ENCODE peak calls at places on chromosomes 11 and 22, in seven cellular contexts. One of them, this sample, is unnamed.

GRCh38 chr22:34976474-34976873 is 89.5 kb upstream of the ISX start:
- DNase-seq in activated effector memory CD4-positive, alpha-beta T cell treated with anti-CD3 and anti-CD28 coated beads, Interleukin-2, amount 50 U/mL, for 16 hours: no peak
- DNase-seq in foreskin fibroblast: no peak
- DNase-seq in kidney epithelial cell: no peak
- DNase-seq in right lobe of liver: no peak
- DNase-seq in PC-3: no peak
- DNase-seq in IMR-90: no peak
- DNase-seq in this sample: no peak

GRCh38 chr22:49704345-49705215 is 123.1 kb downstream of the BRD1 start:
- DNase-seq in activated effector memory CD4-positive, alpha-beta T cell treated with anti-CD3 and anti-CD28 coated beads, Interleukin-2, amount 50 U/mL, for 16 hours: peak; percentile 52
- DNase-seq in foreskin fibroblast: no peak
- DNase-seq in kidney epithelial cell: no peak
- DNase-seq in right lobe of liver: no peak
- DNase-seq in PC-3: no peak
- DNase-seq in IMR-90: no peak
- DNase-seq in this sample: no peak

GRCh38 chr22:45888221-45889092 is 88.5 kb downstream of the WNT7B start:
- DNase-seq in activated effector memory CD4-positive, alpha-beta T cell treated with anti-CD3 and anti-CD28 coated beads, Interleukin-2, amount 50 U/mL, for 16 hours: no peak
- DNase-seq in foreskin fibroblast: no peak
- DNase-seq in kidney epithelial cell: no peak
- DNase-seq in right lobe of liver: peak; percentile 50
- DNase-seq in PC-3: no peak
- DNase-seq in IMR-90: no peak
- DNase-seq in this sample: no peak

GRCh38 chr11:20599424-20600346 is at the start of gene SLC6A5:
- DNase-seq in activated effector memory CD4-positive, alpha-beta T cell treated with anti-CD3 and anti-CD28 coated beads, Interleukin-2, amount 50 U/mL, for 16 hours: no peak
- DNase-seq in foreskin fibroblast: peak; percentile 10
- DNase-seq in kidney epithelial cell: no peak
- DNase-seq in right lobe of liver: peak; percentile 68
- DNase-seq in PC-3: peak; percentile 33
- DNase-seq in IMR-90: peak; percentile 19
- DNase-seq in this sample: no peak

GRCh38 chr11:120608760-120609211 is 97.2 kb downstream of the GRIK4 start:
- DNase-seq in activated effector memory CD4-positive, alpha-beta T cell treated with anti-CD3 and anti-CD28 coated beads, Interleukin-2, amount 50 U/mL, for 16 hours: no peak
- DNase-seq in foreskin fibroblast: peak; percentile 23
- DNase-seq in kidney epithelial cell: no peak
- DNase-seq in right lobe of liver: no peak
- DNase-seq in PC-3: no peak
- DNase-seq in IMR-90: no peak
- DNase-seq in this sample: no peak

GRCh38 chr22:37163618-37164534 is 14.2 kb upstream of the IL2RB start:
- DNase-seq in activated effector memory CD4-positive, alpha-beta T cell treated with anti-CD3 and anti-CD28 coated beads, Interleukin-2, amount 50 U/mL, for 16 hours: peak; percentile 82
- DNase-seq in foreskin fibroblast: no peak
- DNase-seq in kidney epithelial cell: no peak
- DNase-seq in right lobe of liver: no peak
- DNase-seq in PC-3: no peak
- DNase-seq in IMR-90: no peak
- DNase-seq in this sample: no peak

GRCh38 chr11:72223615-72224586 is 666 bp upstream of the INPPL1 start:
- DNase-seq in activated effector memory CD4-positive, alpha-beta T cell treated with anti-CD3 and anti-CD28 coated beads, Interleukin-2, amount 50 U/mL, for 16 hours: peak; percentile 89
- DNase-seq in foreskin fibroblast: peak; percentile 42
- DNase-seq in kidney epithelial cell: no peak
- DNase-seq in right lobe of liver: peak; percentile 83
- DNase-seq in PC-3: peak; percentile 60
- DNase-seq in IMR-90: peak; percentile 56
- DNase-seq in this sample: peak; percentile 95

GRCh38 chr11:33438311-33438710 is 181.1 kb downstream of the HIPK3 start:
- DNase-seq in activated effector memory CD4-positive, alpha-beta T cell treated with anti-CD3 and anti-CD28 coated beads, Interleukin-2, amount 50 U/mL, for 16 hours: no peak
- DNase-seq in foreskin fibroblast: no peak
- DNase-seq in kidney epithelial cell: no peak
- DNase-seq in right lobe of liver: no peak
- DNase-seq in PC-3: no peak
- DNase-seq in IMR-90: no peak
- DNase-seq in this sample: no peak

GRCh38 chr11:70456921-70457532 is 58.7 kb downstream of the CTTN start:
- DNase-seq in activated effector memory CD4-positive, alpha-beta T cell treated with anti-CD3 and anti-CD28 coated beads, Interleukin-2, amount 50 U/mL, for 16 hours: no peak
- DNase-seq in foreskin fibroblast: peak; percentile 20
- DNase-seq in kidney epithelial cell: peak; percentile 25
- DNase-seq in right lobe of liver: no peak
- DNase-seq in PC-3: peak; percentile 26
- DNase-seq in IMR-90: peak; percentile 31
- DNase-seq in this sample: no peak

GRCh38 chr11:130129922-130130321 is 29.7 kb upstream of the ST14 start:
- DNase-seq in activated effector memory CD4-positive, alpha-beta T cell treated with anti-CD3 and anti-CD28 coated beads, Interleukin-2, amount 50 U/mL, for 16 hours: no peak
- DNase-seq in foreskin fibroblast: no peak
- DNase-seq in kidney epithelial cell: no peak
- DNase-seq in right lobe of liver: no peak
- DNase-seq in PC-3: no peak
- DNase-seq in IMR-90: no peak
- DNase-seq in this sample: no peak

GRCh38 chr11:69127091-69127850 is 28.5 kb upstream of the SMIM38 start:
- DNase-seq in activated effector memory CD4-positive, alpha-beta T cell treated with anti-CD3 and anti-CD28 coated beads, Interleukin-2, amount 50 U/mL, for 16 hours: no peak
- DNase-seq in foreskin fibroblast: no peak
- DNase-seq in kidney epithelial cell: no peak
- DNase-seq in right lobe of liver: no peak
- DNase-seq in PC-3: no peak
- DNase-seq in IMR-90: no peak
- DNase-seq in this sample: no peak

GRCh38 chr22:30882974-30883533 is 85.5 kb downstream of the MORC2 start:
- DNase-seq in activated effector memory CD4-positive, alpha-beta T cell treated with anti-CD3 and anti-CD28 coated beads, Interleukin-2, amount 50 U/mL, for 16 hours: no peak
- DNase-seq in foreskin fibroblast: no peak
- DNase-seq in kidney epithelial cell: no peak
- DNase-seq in right lobe of liver: peak; percentile 43
- DNase-seq in PC-3: no peak
- DNase-seq in IMR-90: no peak
- DNase-seq in this sample: no peak

GRCh38 chr11:131868769-131869482 is 498.5 kb downstream of the NTM start:
- DNase-seq in activated effector memory CD4-positive, alpha-beta T cell treated with anti-CD3 and anti-CD28 coated beads, Interleukin-2, amount 50 U/mL, for 16 hours: no peak
- DNase-seq in foreskin fibroblast: no peak
- DNase-seq in kidney epithelial cell: no peak
- DNase-seq in right lobe of liver: no peak
- DNase-seq in PC-3: no peak
- DNase-seq in IMR-90: peak; percentile 41
- DNase-seq in this sample: no peak

GRCh38 chr22:25081409-25081824 is 118.2 kb upstream of the CRYBB3 start:
- DNase-seq in activated effector memory CD4-positive, alpha-beta T cell treated with anti-CD3 and anti-CD28 coated beads, Interleukin-2, amount 50 U/mL, for 16 hours: peak; percentile 74
- DNase-seq in foreskin fibroblast: peak; percentile 7
- DNase-seq in kidney epithelial cell: no peak
- DNase-seq in right lobe of liver: no peak
- DNase-seq in PC-3: peak; percentile 33
- DNase-seq in IMR-90: peak; percentile 4
- DNase-seq in this sample: no peak

GRCh38 chr11:131095501-131096185 is 179.4 kb upstream of the SNX19 start:
- DNase-seq in activated effector memory CD4-positive, alpha-beta T cell treated with anti-CD3 and anti-CD28 coated beads, Interleukin-2, amount 50 U/mL, for 16 hours: no peak
- DNase-seq in foreskin fibroblast: no peak
- DNase-seq in kidney epithelial cell: no peak
- DNase-seq in right lobe of liver: no peak
- DNase-seq in PC-3: no peak
- DNase-seq in IMR-90: no peak
- DNase-seq in this sample: no peak

GRCh38 chr11:25981998-25982397 is 349.9 kb upstream of the ANO3 start:
- DNase-seq in activated effector memory CD4-positive, alpha-beta T cell treated with anti-CD3 and anti-CD28 coated beads, Interleukin-2, amount 50 U/mL, for 16 hours: no peak
- DNase-seq in foreskin fibroblast: peak; percentile 69
- DNase-seq in kidney epithelial cell: peak; percentile 14
- DNase-seq in right lobe of liver: no peak
- DNase-seq in PC-3: peak; percentile 68
- DNase-seq in IMR-90: peak; percentile 77
- DNase-seq in this sample: no peak

GRCh38 chr11:120229451-120230424 is 10.2 kb upstream of the POU2F3 start:
- DNase-seq in activated effector memory CD4-positive, alpha-beta T cell treated with anti-CD3 and anti-CD28 coated beads, Interleukin-2, amount 50 U/mL, for 16 hours: no peak
- DNase-seq in foreskin fibroblast: no peak
- DNase-seq in kidney epithelial cell: no peak
- DNase-seq in right lobe of liver: no peak
- DNase-seq in PC-3: peak; percentile 64
- DNase-seq in IMR-90: peak; percentile 29
- DNase-seq in this sample: no peak

GRCh38 chr11:26578998-26579635 is 7.1 kb upstream of the MUC15 start:
- DNase-seq in activated effector memory CD4-positive, alpha-beta T cell treated with anti-CD3 and anti-CD28 coated beads, Interleukin-2, amount 50 U/mL, for 16 hours: no peak
- DNase-seq in foreskin fibroblast: peak; percentile 77
- DNase-seq in kidney epithelial cell: no peak
- DNase-seq in right lobe of liver: no peak
- DNase-seq in PC-3: peak; percentile 24
- DNase-seq in IMR-90: no peak
- DNase-seq in this sample: no peak

GRCh38 chr22:37784829-37785495 is 22.8 kb upstream of the GCAT start:
- DNase-seq in activated effector memory CD4-positive, alpha-beta T cell treated with anti-CD3 and anti-CD28 coated beads, Interleukin-2, amount 50 U/mL, for 16 hours: no peak
- DNase-seq in foreskin fibroblast: no peak
- DNase-seq in kidney epithelial cell: no peak
- DNase-seq in right lobe of liver: no peak
- DNase-seq in PC-3: peak; percentile 66
- DNase-seq in IMR-90: no peak
- DNase-seq in this sample: no peak

GRCh38 chr11:94183886-94184264 is 55.2 kb downstream of the PANX1 start:
- DNase-seq in activated effector memory CD4-positive, alpha-beta T cell treated with anti-CD3 and anti-CD28 coated beads, Interleukin-2, amount 50 U/mL, for 16 hours: no peak
- DNase-seq in foreskin fibroblast: no peak
- DNase-seq in kidney epithelial cell: peak; percentile 31
- DNase-seq in right lobe of liver: peak; percentile 57
- DNase-seq in PC-3: peak; percentile 89
- DNase-seq in IMR-90: peak; percentile 67
- DNase-seq in this sample: peak; percentile 69

GRCh38 chr22:49992921-49993648 is 19.5 kb downstream of the IL17REL start:
- DNase-seq in activated effector memory CD4-positive, alpha-beta T cell treated with anti-CD3 and anti-CD28 coated beads, Interleukin-2, amount 50 U/mL, for 16 hours: peak; percentile 89
- DNase-seq in foreskin fibroblast: no peak
- DNase-seq in kidney epithelial cell: no peak
- DNase-seq in right lobe of liver: peak; percentile 81
- DNase-seq in PC-3: peak; percentile 60
- DNase-seq in IMR-90: peak; percentile 43
- DNase-seq in this sample: peak; percentile 66

GRCh38 chr22:27630754-27631153 is 170.8 kb downstream of the MN1 start:
- DNase-seq in activated effector memory CD4-positive, alpha-beta T cell treated with anti-CD3 and anti-CD28 coated beads, Interleukin-2, amount 50 U/mL, for 16 hours: no peak
- DNase-seq in foreskin fibroblast: no peak
- DNase-seq in kidney epithelial cell: no peak
- DNase-seq in right lobe of liver: no peak
- DNase-seq in PC-3: no peak
- DNase-seq in IMR-90: no peak
- DNase-seq in this sample: no peak

GRCh38 chr11:118939948-118940598 is 14.3 kb upstream of the BCL9L start:
- DNase-seq in activated effector memory CD4-positive, alpha-beta T cell treated with anti-CD3 and anti-CD28 coated beads, Interleukin-2, amount 50 U/mL, for 16 hours: peak; percentile 81
- DNase-seq in foreskin fibroblast: no peak
- DNase-seq in kidney epithelial cell: no peak
- DNase-seq in right lobe of liver: no peak
- DNase-seq in PC-3: no peak
- DNase-seq in IMR-90: no peak
- DNase-seq in this sample: peak; percentile 67

GRCh38 chr11:76162336-76163288 is 43.7 kb downstream of the WNT11 start:
- DNase-seq in activated effector memory CD4-positive, alpha-beta T cell treated with anti-CD3 and anti-CD28 coated beads, Interleukin-2, amount 50 U/mL, for 16 hours: no peak
- DNase-seq in foreskin fibroblast: no peak
- DNase-seq in kidney epithelial cell: no peak
- DNase-seq in right lobe of liver: peak; percentile 43
- DNase-seq in PC-3: no peak
- DNase-seq in IMR-90: no peak
- DNase-seq in this sample: no peak

GRCh38 chr11:46912526-46913150 is 5.7 kb downstream of the LRP4 start:
- DNase-seq in activated effector memory CD4-positive, alpha-beta T cell treated with anti-CD3 and anti-CD28 coated beads, Interleukin-2, amount 50 U/mL, for 16 hours: no peak
- DNase-seq in foreskin fibroblast: no peak
- DNase-seq in kidney epithelial cell: no peak
- DNase-seq in right lobe of liver: no peak
- DNase-seq in PC-3: peak; percentile 19
- DNase-seq in IMR-90: no peak
- DNase-seq in this sample: no peak

GRCh38 chr11:126547161-126547560 is 191.7 kb downstream of the ST3GAL4 start:
- DNase-seq in activated effector memory CD4-positive, alpha-beta T cell treated with anti-CD3 and anti-CD28 coated beads, Interleukin-2, amount 50 U/mL, for 16 hours: no peak
- DNase-seq in foreskin fibroblast: peak; percentile 84
- DNase-seq in kidney epithelial cell: peak; percentile 18
- DNase-seq in right lobe of liver: no peak
- DNase-seq in PC-3: peak; percentile 38
- DNase-seq in IMR-90: peak; percentile 89
- DNase-seq in this sample: no peak

GRCh38 chr11:75275581-75275980 is 35.0 kb downstream of the TPBGL start:
- DNase-seq in activated effector memory CD4-positive, alpha-beta T cell treated with anti-CD3 and anti-CD28 coated beads, Interleukin-2, amount 50 U/mL, for 16 hours: peak; percentile 85
- DNase-seq in foreskin fibroblast: no peak
- DNase-seq in kidney epithelial cell: no peak
- DNase-seq in right lobe of liver: no peak
- DNase-seq in PC-3: no peak
- DNase-seq in IMR-90: peak; percentile 13
- DNase-seq in this sample: peak; percentile 73